ENCODE peak calls at places on chromosome 1, in seven cellular contexts. One of them, this sample, is unnamed.

GRCh38 chr1:41925712-41926111 is 7.0 kb upstream of the HIVEP3 start:
- DNase-seq in HepG2: no peak
- DNase-seq in SK-N-SH: peak
- DNase-seq in GM12878: no peak
- DNase-seq in GM12891: no peak
- DNase-seq in K562: no peak
- DNase-seq in H1: no peak
- DNase-seq in this sample: no peak

GRCh38 chr1:37177230-37177864 is 143.0 kb upstream of the GRIK3 start:
- DNase-seq in HepG2: peak
- DNase-seq in SK-N-SH: peak
- DNase-seq in GM12878: no peak
- DNase-seq in GM12891: peak
- DNase-seq in K562: peak
- DNase-seq in H1: peak
- DNase-seq in this sample: no peak

GRCh38 chr1:24850353-24850905 is 79.6 kb downstream of the RUNX3 start:
- DNase-seq in HepG2: no peak
- DNase-seq in SK-N-SH: no peak
- DNase-seq in GM12878: no peak
- DNase-seq in GM12891: no peak
- DNase-seq in K562: no peak
- DNase-seq in H1: no peak
- DNase-seq in this sample: no peak

GRCh38 chr1:219215477-219215876 is 41.8 kb downstream of the LYPLAL1 start:
- DNase-seq in HepG2: no peak
- DNase-seq in SK-N-SH: no peak
- DNase-seq in GM12878: no peak
- DNase-seq in GM12891: no peak
- DNase-seq in K562: no peak
- DNase-seq in H1: no peak
- DNase-seq in this sample: no peak

GRCh38 chr1:166489670-166490436 is 323.1 kb upstream of the FAM78B start:
- DNase-seq in HepG2: peak
- DNase-seq in SK-N-SH: no peak
- DNase-seq in GM12878: peak
- DNase-seq in GM12891: no peak
- DNase-seq in K562: peak
- DNase-seq in H1: no peak
- DNase-seq in this sample: no peak

GRCh38 chr1:17097787-17098186 is 21.5 kb downstream of the PADI2 start:
- DNase-seq in HepG2: no peak
- DNase-seq in SK-N-SH: no peak
- DNase-seq in GM12878: no peak
- DNase-seq in GM12891: no peak
- DNase-seq in K562: no peak
- DNase-seq in H1: no peak
- DNase-seq in this sample: no peak

GRCh38 chr1:113074237-113074636 is 1.2 kb downstream of the LRIG2 start:
- DNase-seq in HepG2: no peak
- DNase-seq in SK-N-SH: no peak
- DNase-seq in GM12878: peak
- DNase-seq in GM12891: no peak
- DNase-seq in K562: no peak
- DNase-seq in H1: no peak
- DNase-seq in this sample: no peak

GRCh38 chr1:55246331-55246730 is 31.2 kb upstream of the USP24 start:
- DNase-seq in HepG2: no peak
- DNase-seq in SK-N-SH: no peak
- DNase-seq in GM12878: no peak
- DNase-seq in GM12891: no peak
- DNase-seq in K562: no peak
- DNase-seq in H1: no peak
- DNase-seq in this sample: no peak

GRCh38 chr1:33661791-33662190 is 189.3 kb downstream of the ZSCAN20 start:
- DNase-seq in HepG2: no peak
- DNase-seq in SK-N-SH: no peak
- DNase-seq in GM12878: no peak
- DNase-seq in GM12891: no peak
- DNase-seq in K562: no peak
- DNase-seq in H1: no peak
- DNase-seq in this sample: no peak

GRCh38 chr1:186082235-186082937 is 292.7 kb downstream of the TPR start:
- DNase-seq in HepG2: peak
- DNase-seq in SK-N-SH: peak
- DNase-seq in GM12878: peak
- DNase-seq in GM12891: peak
- DNase-seq in K562: peak
- DNase-seq in H1: no peak
- DNase-seq in this sample: no peak

GRCh38 chr1:116360435-116361173 is 12.4 kb upstream of the ATP1A1 start:
- DNase-seq in HepG2: no peak
- DNase-seq in SK-N-SH: no peak
- DNase-seq in GM12878: no peak
- DNase-seq in GM12891: no peak
- DNase-seq in K562: peak
- DNase-seq in H1: no peak
- DNase-seq in this sample: no peak

GRCh38 chr1:150268342-150268705 is 492 bp downstream of the APH1A start:
- DNase-seq in HepG2: no peak
- DNase-seq in SK-N-SH: peak
- DNase-seq in GM12878: no peak
- DNase-seq in GM12891: peak
- DNase-seq in K562: peak
- DNase-seq in H1: no peak
- DNase-seq in this sample: peak

GRCh38 chr1:108075055-108075454 is 110.1 kb upstream of the VAV3 start:
- DNase-seq in HepG2: no peak
- DNase-seq in SK-N-SH: no peak
- DNase-seq in GM12878: peak
- DNase-seq in GM12891: no peak
- DNase-seq in K562: no peak
- DNase-seq in H1: no peak
- DNase-seq in this sample: no peak

GRCh38 chr1:3717715-3718601 is 34.3 kb upstream of the CCDC27 start:
- DNase-seq in HepG2: peak
- DNase-seq in SK-N-SH: no peak
- DNase-seq in GM12878: no peak
- DNase-seq in GM12891: peak
- DNase-seq in K562: peak
- DNase-seq in H1: no peak
- DNase-seq in this sample: peak

GRCh38 chr1:161390559-161390858 is 22.8 kb upstream of the CFAP126 start:
- DNase-seq in HepG2: no peak
- DNase-seq in SK-N-SH: no peak
- DNase-seq in GM12878: no peak
- DNase-seq in GM12891: no peak
- DNase-seq in K562: peak
- DNase-seq in H1: no peak
- DNase-seq in this sample: no peak

DNA sequence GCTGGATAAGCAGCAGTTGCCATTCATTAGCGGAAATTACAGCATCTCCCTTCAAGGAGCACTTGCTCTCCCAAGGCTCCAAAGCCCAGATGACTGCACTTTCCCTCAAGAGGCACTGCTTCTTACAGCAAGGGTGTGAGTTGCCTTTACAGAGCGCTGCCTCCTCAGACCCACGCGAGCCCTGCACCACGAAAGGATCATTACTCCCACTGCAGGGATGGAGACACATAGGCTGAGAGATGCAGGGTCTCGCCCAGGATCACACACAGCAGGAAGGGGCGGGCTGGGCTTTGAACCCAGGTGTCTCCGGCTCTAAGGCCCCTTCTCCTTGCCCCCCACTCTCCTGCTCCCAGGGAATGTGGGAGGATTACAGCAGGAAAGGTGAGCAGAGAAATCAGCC is 405.5 kb downstream of the MATN1 start:
- DNase-seq in HepG2: no peak
- DNase-seq in SK-N-SH: no peak
- DNase-seq in GM12878: no peak
- DNase-seq in GM12891: no peak
- DNase-seq in K562: no peak
- DNase-seq in H1: no peak
- DNase-seq in this sample: no peak
- TF ChIP-seq TAF1 in HepG2: no peak
- TF ChIP-seq TAF1 in SK-N-SH: no peak
- TF ChIP-seq TAF1 in GM12878: no peak
- TF ChIP-seq TAF1 in GM12891: no peak
- TF ChIP-seq TAF1 in K562: no peak
- TF ChIP-seq TAF1 in H1: no peak
- TF ChIP-seq TAF1 in this sample: no peak

DNA sequence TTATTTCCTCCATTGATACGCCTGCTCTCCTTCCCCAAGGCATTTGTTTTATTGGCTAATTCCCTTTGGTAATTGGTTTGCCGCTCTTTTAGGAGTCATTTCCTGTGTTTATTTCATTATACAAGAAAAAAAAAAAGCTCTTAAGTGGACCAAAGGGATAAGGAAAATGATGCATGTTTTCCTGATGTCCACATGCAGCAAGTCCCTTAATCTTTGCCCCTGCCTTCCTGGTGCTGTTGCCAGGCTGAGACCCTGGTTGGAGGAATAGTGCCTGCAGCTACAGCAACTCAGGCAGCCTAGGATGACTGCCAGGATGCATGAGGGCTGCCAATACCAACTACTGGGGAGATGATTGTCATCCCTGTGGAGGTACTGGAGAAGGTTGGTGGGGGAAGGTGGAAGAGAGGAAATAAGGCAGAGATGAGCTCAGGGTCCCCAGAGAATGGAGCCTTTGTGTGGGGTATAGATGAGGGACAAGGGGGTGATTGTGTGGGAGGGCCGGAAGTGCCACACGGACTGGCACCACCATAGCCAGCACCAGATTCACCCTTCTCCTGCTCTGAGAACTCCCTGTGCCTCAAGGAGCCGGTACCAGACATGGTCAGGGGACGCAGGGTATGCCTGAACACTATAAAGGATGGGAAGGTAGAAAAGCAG is 6.1 kb upstream of the GATAD2B start:
- DNase-seq in HepG2: no peak
- DNase-seq in SK-N-SH: peak
- DNase-seq in GM12878: no peak
- DNase-seq in GM12891: no peak
- DNase-seq in K562: no peak
- DNase-seq in H1: no peak
- DNase-seq in this sample: no peak
- TF ChIP-seq POLR2AphosphoS5 in HepG2: no peak
- TF ChIP-seq POLR2AphosphoS5 in SK-N-SH: no peak
- TF ChIP-seq POLR2AphosphoS5 in GM12878: no peak
- TF ChIP-seq POLR2AphosphoS5 in GM12891: no peak
- TF ChIP-seq POLR2AphosphoS5 in K562: no peak
- TF ChIP-seq POLR2AphosphoS5 in H1: no peak
- TF ChIP-seq POLR2AphosphoS5 in this sample: no peak

DNA sequence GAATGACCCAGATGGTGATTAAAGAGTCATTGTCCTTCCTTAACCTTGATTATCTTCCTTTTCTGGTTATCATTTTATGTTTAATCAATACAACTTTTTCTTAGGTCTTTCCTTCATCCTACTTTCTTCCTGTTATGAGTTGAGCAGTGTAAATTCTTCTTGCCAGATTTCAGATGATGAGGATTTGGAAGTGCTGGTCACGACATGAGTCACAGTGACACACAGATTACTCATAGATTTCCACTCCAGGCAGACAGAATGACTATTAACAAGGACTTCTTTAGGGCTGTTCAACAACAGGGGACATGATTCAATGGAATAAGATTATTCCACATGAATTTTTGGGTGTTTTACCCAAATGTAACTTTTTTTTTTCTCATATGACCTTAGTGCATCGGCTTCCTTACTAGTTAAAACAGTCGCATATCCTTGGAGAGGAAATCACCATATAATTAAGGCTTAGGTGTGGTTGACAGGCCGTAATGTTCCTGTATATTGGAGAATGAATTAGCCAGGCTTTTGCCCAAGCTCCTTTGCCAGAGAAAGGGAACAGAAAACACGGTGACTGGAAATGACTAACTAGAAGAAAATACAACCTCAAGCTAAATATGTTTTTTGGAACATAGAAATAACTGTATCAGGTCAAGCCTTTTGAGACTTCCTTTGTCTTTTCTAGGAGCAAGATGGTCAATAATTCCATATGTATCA is 44.2 kb downstream of the PRRX1 start:
- DNase-seq in HepG2: peak
- DNase-seq in SK-N-SH: no peak
- DNase-seq in GM12878: no peak
- DNase-seq in GM12891: no peak
- DNase-seq in K562: no peak
- DNase-seq in H1: no peak
- DNase-seq in this sample: no peak
- TF ChIP-seq TAF1 in HepG2: no peak
- TF ChIP-seq TAF1 in SK-N-SH: no peak
- TF ChIP-seq TAF1 in GM12878: no peak
- TF ChIP-seq TAF1 in GM12891: no peak
- TF ChIP-seq TAF1 in K562: no peak
- TF ChIP-seq TAF1 in H1: no peak
- TF ChIP-seq TAF1 in this sample: no peak

GRCh38 chr1:44807364-44808062 is 362 bp upstream of the DYNLT4 start:
- DNase-seq in HepG2: peak
- DNase-seq in SK-N-SH: peak
- DNase-seq in GM12878: peak
- DNase-seq in GM12891: no peak
- DNase-seq in K562: peak
- DNase-seq in H1: peak
- DNase-seq in this sample: peak

GRCh38 chr1:44806704-44807363 is at the start of gene DYNLT4:
- DNase-seq in HepG2: no peak
- DNase-seq in SK-N-SH: no peak
- DNase-seq in GM12878: no peak
- DNase-seq in GM12891: no peak
- DNase-seq in K562: no peak
- DNase-seq in H1: no peak
- DNase-seq in this sample: no peak

GRCh38 chr1:44805311-44806024 is 1.7 kb downstream of the DYNLT4 start:
- DNase-seq in HepG2: no peak
- DNase-seq in SK-N-SH: no peak
- DNase-seq in GM12878: no peak
- DNase-seq in GM12891: no peak
- DNase-seq in K562: no peak
- DNase-seq in H1: no peak
- DNase-seq in this sample: no peak

GRCh38 chr1:44808063-44808937 is at the start of gene BTBD19:
- DNase-seq in HepG2: peak
- DNase-seq in SK-N-SH: peak
- DNase-seq in GM12878: no peak
- DNase-seq in GM12891: no peak
- DNase-seq in K562: peak
- DNase-seq in H1: no peak
- DNase-seq in this sample: no peak

DNA sequence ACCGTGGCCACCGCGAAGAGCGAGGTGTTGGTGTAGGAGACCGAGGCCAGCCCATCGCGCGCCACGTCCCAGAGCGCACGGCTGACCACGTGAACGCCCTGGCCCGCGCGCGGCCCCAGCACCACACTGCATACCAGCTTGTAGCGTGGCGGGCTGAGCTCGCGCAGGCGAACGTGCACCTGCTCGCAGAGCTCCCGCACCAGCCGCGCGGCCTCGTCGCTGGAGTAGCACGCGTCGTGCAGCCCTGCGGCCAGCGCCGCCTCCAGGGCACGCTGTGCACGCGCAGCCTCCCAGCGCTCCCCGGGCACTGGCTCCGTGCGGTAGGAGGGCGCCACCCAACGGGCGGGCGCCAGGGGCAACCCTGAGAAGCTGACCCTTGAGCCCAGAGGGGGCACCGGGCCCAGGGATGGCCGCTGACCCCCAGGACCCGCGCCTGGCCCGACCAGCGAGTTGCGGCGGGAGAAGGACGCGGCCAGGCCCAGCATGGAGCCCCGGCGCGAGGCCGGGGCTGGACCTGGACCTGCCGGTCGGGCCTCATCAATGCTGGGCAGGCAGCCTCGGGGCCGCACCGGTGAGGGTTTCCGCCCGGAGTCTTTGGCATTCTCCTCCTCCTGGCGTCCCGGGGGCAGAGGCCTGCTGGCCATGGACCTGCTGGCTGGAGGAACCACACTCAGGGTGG is 987 bp downstream of the DYNLT4 start:
- DNase-seq in HepG2: no peak
- DNase-seq in SK-N-SH: peak
- DNase-seq in GM12878: no peak
- DNase-seq in GM12891: no peak
- DNase-seq in K562: no peak
- DNase-seq in H1: no peak
- DNase-seq in this sample: no peak
- TF ChIP-seq POLR2AphosphoS5 in HepG2: no peak
- TF ChIP-seq POLR2AphosphoS5 in SK-N-SH: no peak
- TF ChIP-seq POLR2AphosphoS5 in GM12878: no peak
- TF ChIP-seq POLR2AphosphoS5 in GM12891: no peak
- TF ChIP-seq POLR2AphosphoS5 in K562: peak
- TF ChIP-seq POLR2AphosphoS5 in H1: peak
- TF ChIP-seq POLR2AphosphoS5 in this sample: peak

This sample was measured in GM12892.